ENCODE peak calls at places on chromosomes 5 and 9, in six cellular contexts. F is aorta, I is nephron progenitor cell, N is foreskin fibroblast, G is iPS-NIHi11, A is cardiac muscle cell. T is an unnamed sample.

GRCh38 chr9:32584784-32585183 is 11.8 kb upstream of the NDUFB6 start:
- DNase-seq in G (no peak), N (peak), A (no peak), F (no peak), I (no peak), T (no peak)

GRCh38 chr5:17838506-17838905 is 204.2 kb downstream of the TAF11L14 start:
- DNase-seq in A (no peak), I (no peak), F (no peak), G (no peak), N (no peak), T (no peak)

GRCh38 chr9:86287013-86287412 is 4.7 kb upstream of the ISCA1 start:
- DNase-seq in F (no peak), N (peak), A (peak), G (peak), I (peak), T (no peak)

GRCh38 chr5:125100342-125100741 is 353.9 kb upstream of the ZNF608 start:
- DNase-seq in G (no peak), F (no peak), A (no peak), I (no peak), N (no peak), T (no peak)

GRCh38 chr9:126965541-126966428 is 51.2 kb downstream of the RALGPS1 start:
- DNase-seq in I (peak), G (peak), A (peak), N (peak), F (peak), T (peak)

GRCh38 chr5:109478830-109479229 is 69.1 kb upstream of the PJA2 start:
- DNase-seq in I (no peak), F (no peak), G (no peak), N (no peak), A (no peak), T (no peak)

GRCh38 chr5:66354407-66354806 is 210.3 kb downstream of the SREK1 start:
- DNase-seq in F (no peak), G (no peak), A (no peak), I (no peak), N (no peak), T (no peak)

GRCh38 chr5:11791777-11792176 is 112.5 kb downstream of the CTNND2 start:
- DNase-seq in A (no peak), F (no peak), N (no peak), I (no peak), G (no peak), T (no peak)

GRCh38 chr9:113573303-113573958 is 109.9 kb downstream of the RGS3 start:
- DNase-seq in N (no peak), F (no peak), G (no peak), I (no peak), A (no peak), T (no peak)

GRCh38 chr5:78968781-78969180 is 16.3 kb downstream of the ARSB start:
- DNase-seq in A (no peak), I (no peak), N (no peak), G (no peak), F (no peak), T (no peak)

GRCh38 chr5:31113101-31113500 is 80.4 kb upstream of the CDH6 start:
- DNase-seq in I (no peak), N (no peak), G (no peak), F (no peak), A (peak), T (no peak)

GRCh38 chr5:61586096-61587084 is 254.3 kb downstream of the ZSWIM6 start:
- DNase-seq in N (no peak), I (no peak), A (peak), G (no peak), F (no peak), T (no peak)

GRCh38 chr5:56200856-56201638 is 32.1 kb downstream of the ANKRD55 start:
- DNase-seq in F (peak), N (peak), A (peak), I (peak), G (peak), T (peak)

GRCh38 chr5:34529581-34530331 is 126.4 kb upstream of the RAI14 start:
- DNase-seq in F (no peak), G (no peak), N (no peak), A (peak), I (no peak), T (no peak)

GRCh38 chr9:12797037-12797436 is 22.2 kb downstream of the LURAP1L start:
- DNase-seq in A (no peak), F (no peak), I (no peak), N (no peak), G (no peak), T (no peak)

GRCh38 chr5:10563132-10563939 is 534 bp upstream of the ANKRD33B start:
- DNase-seq in A (peak), I (no peak), N (no peak), G (peak), F (peak), T (no peak)

GRCh38 chr9:131028221-131028884 is 19.4 kb downstream of the LAMC3 start:
- DNase-seq in F (no peak), N (no peak), A (no peak), G (no peak), I (no peak), T (no peak)

GRCh38 chr9:113805753-113806152 is 70.4 kb upstream of the ZNF618 start:
- DNase-seq in I (no peak), N (no peak), A (no peak), G (no peak), F (no peak), T (no peak)

T was measured in HFF-Myc.